ENCODE peak calls at places on chromosomes 12 and 14, in nine cellular contexts. L is stimulated activated CD8-positive, alpha-beta memory T cell treated with anti-CD3 and anti-CD28 coated beads, Interleukin-4, amount 100 ng/mL, for 48 hours; P is D341Med; A is heart left ventricle; W is HFF-Myc; E is NCI-H1694 treated with DMSO at 0.1 percent for 48 hours; Y is colonic mucosa; V is left ventricle myocardium superior; Z is IMR-90. X is an unnamed sample.

GRCh38 chr14:105485720-105486332 is 860 bp upstream of the CRIP1 start:
- DNase-seq in L (peak; percentile 67), P (no peak), A (no peak), W (no peak), E (no peak), Y (peak; percentile 40), V (peak; percentile 61), Z (no peak), X (peak; percentile 84)

GRCh38 chr12:93425736-93426363 is 15.9 kb downstream of the UBE2N start:
- DNase-seq in L (no peak), P (no peak), A (no peak), W (no peak), E (no peak), Y (no peak), V (no peak), Z (no peak), X (no peak)

GRCh38 chr14:70907996-70908917 is 998 bp downstream of the PCNX1 start:
- DNase-seq in L (peak; percentile 74), P (peak; percentile 60), A (peak; percentile 80), W (no peak), E (peak; percentile 52), Y (peak; percentile 71), V (peak; percentile 72), Z (peak; percentile 69), X (no peak)

GRCh38 chr12:121803861-121804416 is at the start of gene SETD1B:
- DNase-seq in L (peak; percentile 68), P (peak; percentile 66), A (peak; percentile 84), W (no peak), E (no peak), Y (peak; percentile 64), V (peak; percentile 76), Z (peak; percentile 44), X (peak; percentile 71)

GRCh38 chr12:122998316-122998715 is 17.8 kb downstream of the ARL6IP4 start:
- DNase-seq in L (no peak), P (no peak), A (peak; percentile 43), W (no peak), E (no peak), Y (no peak), V (no peak), Z (no peak), X (no peak)

GRCh38 chr12:5716221-5716620 is 228.8 kb downstream of the ANO2 start:
- DNase-seq in L (no peak), P (no peak), A (no peak), W (no peak), E (no peak), Y (peak; percentile 38), V (no peak), Z (peak; percentile 43), X (no peak)

GRCh38 chr12:30692470-30692869 is 3.2 kb downstream of the IPO8 start:
- DNase-seq in L (no peak), P (no peak), A (no peak), W (no peak), E (no peak), Y (no peak), V (no peak), Z (peak; percentile 18), X (no peak)

GRCh38 chr12:125015680-125016310 is 22.4 kb downstream of the BRI3BP start:
- DNase-seq in L (no peak), P (peak; percentile 84), A (no peak), W (no peak), E (no peak), Y (no peak), V (no peak), Z (no peak), X (no peak)

GRCh38 chr12:20490213-20490612 is 121.9 kb downstream of the PDE3A start:
- DNase-seq in L (no peak), P (no peak), A (no peak), W (no peak), E (no peak), Y (no peak), V (no peak), Z (peak; percentile 35), X (no peak)

GRCh38 chr12:14256139-14256538 is 109.3 kb upstream of the ATF7IP start:
- DNase-seq in L (peak; percentile 48), P (no peak), A (no peak), W (no peak), E (no peak), Y (no peak), V (no peak), Z (peak; percentile 51), X (no peak)

X was measured in T47D.